ENCODE peak calls at places on chromosomes 6 and 20, in four cellular contexts. One of them, this sample, is unnamed.

GRCh38 chr6:80502871-80503270 is 396.4 kb downstream of the BCKDHB start:
- DNase-seq in K562: no peak
- DNase-seq in HepG2: no peak
- DNase-seq in GM12878: no peak
- DNase-seq in this sample: no peak

GRCh38 chr20:37365760-37366638 is 20.1 kb downstream of the SRC start:
- DNase-seq in GM12878: peak
- DNase-seq in HepG2: no peak
- DNase-seq in K562: no peak
- DNase-seq in this sample: no peak

GRCh38 chr20:57266251-57267157 is at the start of gene BMP7:
- DNase-seq in HepG2: no peak
- DNase-seq in GM12878: no peak
- DNase-seq in K562: no peak
- DNase-seq in this sample: peak

GRCh38 chr6:13089296-13089994 is 238.9 kb downstream of the TBC1D7 start:
- DNase-seq in K562: no peak
- DNase-seq in HepG2: no peak
- DNase-seq in GM12878: no peak
- DNase-seq in this sample: no peak

GRCh38 chr20:9203081-9203447 is 134.2 kb downstream of the PLCB4 start:
- DNase-seq in K562: no peak
- DNase-seq in GM12878: no peak
- DNase-seq in HepG2: no peak
- DNase-seq in this sample: no peak

GRCh38 chr6:112310439-112311154 is 36.5 kb upstream of the RFPL4B start:
- DNase-seq in K562: no peak
- DNase-seq in HepG2: no peak
- DNase-seq in GM12878: no peak
- DNase-seq in this sample: no peak

GRCh38 chr20:40489886-40490285 is 199.2 kb downstream of the MAFB start:
- DNase-seq in HepG2: no peak
- DNase-seq in GM12878: no peak
- DNase-seq in K562: no peak
- DNase-seq in this sample: no peak

GRCh38 chr6:155417454-155417853 is 38.2 kb downstream of the NOX3 start:
- DNase-seq in HepG2: no peak
- DNase-seq in GM12878: no peak
- DNase-seq in K562: no peak
- DNase-seq in this sample: no peak

GRCh38 chr6:5645903-5646302 is 360.8 kb downstream of the NRN1 start:
- DNase-seq in GM12878: no peak
- DNase-seq in HepG2: no peak
- DNase-seq in K562: peak
- DNase-seq in this sample: no peak

GRCh38 chr6:109308018-109308492 is 74.2 kb downstream of the CD164 start:
- DNase-seq in HepG2: peak
- DNase-seq in GM12878: no peak
- DNase-seq in K562: peak
- DNase-seq in this sample: no peak

GRCh38 chr6:24744911-24745310 is 26.0 kb upstream of the C6orf62 start:
- DNase-seq in K562: no peak
- DNase-seq in HepG2: no peak
- DNase-seq in GM12878: no peak
- DNase-seq in this sample: no peak

GRCh38 chr6:150029276-150029675 is 3.9 kb upstream of the RAET1L start:
- DNase-seq in HepG2: no peak
- DNase-seq in GM12878: no peak
- DNase-seq in K562: no peak
- DNase-seq in this sample: no peak

GRCh38 chr20:20329564-20329963 is 38.3 kb upstream of the INSM1 start:
- DNase-seq in K562: no peak
- DNase-seq in HepG2: no peak
- DNase-seq in GM12878: no peak
- DNase-seq in this sample: no peak

GRCh38 chr20:5024103-5024502 is 22.8 kb upstream of the SLC23A2 start:
- DNase-seq in GM12878: no peak
- DNase-seq in K562: no peak
- DNase-seq in HepG2: no peak
- DNase-seq in this sample: no peak

GRCh38 chr20:24764825-24765224 is 184.2 kb upstream of the CST7 start:
- DNase-seq in HepG2: no peak
- DNase-seq in GM12878: no peak
- DNase-seq in K562: no peak
- DNase-seq in this sample: no peak

GRCh38 chr6:66662196-66662595 is 955.2 kb upstream of the EYS start:
- DNase-seq in HepG2: peak
- DNase-seq in GM12878: no peak
- DNase-seq in K562: no peak
- DNase-seq in this sample: no peak

GRCh38 chr20:7291946-7292345 is 524.5 kb downstream of the BMP2 start:
- DNase-seq in GM12878: no peak
- DNase-seq in K562: no peak
- DNase-seq in HepG2: no peak
- DNase-seq in this sample: no peak

GRCh38 chr20:48718914-48719578 is 108.8 kb downstream of the PREX1 start:
- DNase-seq in K562: no peak
- DNase-seq in HepG2: no peak
- DNase-seq in GM12878: no peak
- DNase-seq in this sample: no peak

GRCh38 chr6:66183982-66184555 is 477.0 kb upstream of the EYS start:
- DNase-seq in HepG2: no peak
- DNase-seq in GM12878: no peak
- DNase-seq in K562: no peak
- DNase-seq in this sample: no peak

DNA sequence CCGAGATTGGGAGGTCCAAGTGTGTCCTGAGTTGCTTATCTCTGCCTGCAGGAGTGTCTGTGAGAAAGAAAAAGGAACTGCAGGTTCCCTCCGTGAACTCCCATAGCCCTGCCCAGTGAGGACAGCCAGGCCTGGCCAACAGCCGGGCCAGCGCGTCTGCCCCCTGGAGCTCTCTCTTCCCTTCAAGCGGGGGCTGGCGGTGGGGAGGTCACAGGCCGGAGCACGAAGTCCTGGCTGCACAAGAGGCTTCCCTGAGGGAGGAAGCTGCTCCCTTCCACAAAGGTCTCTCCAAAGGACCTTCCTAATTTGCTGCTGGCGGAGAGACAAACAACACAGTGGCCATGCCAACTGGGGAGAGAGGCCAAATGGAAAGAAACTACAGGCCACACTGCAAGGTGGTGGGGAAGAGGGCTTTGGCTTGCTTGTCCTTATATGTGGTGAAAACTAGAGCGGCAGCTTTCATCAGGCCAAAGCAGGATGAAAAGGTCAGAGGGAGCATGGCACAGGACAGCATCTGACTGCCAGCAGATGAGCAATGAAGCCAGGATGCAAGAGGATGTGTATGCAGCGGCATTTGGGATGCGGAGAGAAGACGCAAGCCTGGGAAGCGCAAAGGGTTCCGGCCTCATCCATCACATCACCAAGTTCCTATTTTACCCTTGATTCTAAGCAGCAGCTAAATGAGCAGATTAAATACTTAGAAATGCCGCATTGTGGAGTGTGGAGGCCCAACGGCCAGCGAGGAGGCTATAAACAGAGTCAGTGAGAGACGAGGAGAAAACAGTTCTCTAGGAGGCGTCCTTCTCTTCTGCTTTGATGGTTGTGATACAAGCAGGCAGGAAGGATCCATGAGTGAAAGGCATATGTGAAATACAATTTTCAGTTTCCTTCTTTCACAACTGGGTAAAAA is 260.1 kb downstream of the ERMARD start:
- DNase-seq in HepG2: no peak
- DNase-seq in K562: no peak
- DNase-seq in GM12878: no peak
- DNase-seq in this sample: no peak
- TF ChIP-seq ATF2 in HepG2: no peak
- TF ChIP-seq ATF2 in K562: no peak
- TF ChIP-seq ATF2 in GM12878: no peak
- TF ChIP-seq ATF2 in this sample: no peak

GRCh38 chr20:42688576-42688975 is 501.1 kb downstream of the PTPRT start:
- DNase-seq in K562: no peak
- DNase-seq in GM12878: no peak
- DNase-seq in HepG2: no peak
- DNase-seq in this sample: peak

GRCh38 chr20:42686057-42686456 is 503.6 kb downstream of the PTPRT start:
- DNase-seq in GM12878: no peak
- DNase-seq in HepG2: no peak
- DNase-seq in K562: no peak
- DNase-seq in this sample: no peak
- TF ChIP-seq TCF7 in GM12878: no peak
- TF ChIP-seq TCF7 in HepG2: no peak
- TF ChIP-seq TCF7 in K562: no peak
- TF ChIP-seq TCF7 in this sample: no peak

DNA sequence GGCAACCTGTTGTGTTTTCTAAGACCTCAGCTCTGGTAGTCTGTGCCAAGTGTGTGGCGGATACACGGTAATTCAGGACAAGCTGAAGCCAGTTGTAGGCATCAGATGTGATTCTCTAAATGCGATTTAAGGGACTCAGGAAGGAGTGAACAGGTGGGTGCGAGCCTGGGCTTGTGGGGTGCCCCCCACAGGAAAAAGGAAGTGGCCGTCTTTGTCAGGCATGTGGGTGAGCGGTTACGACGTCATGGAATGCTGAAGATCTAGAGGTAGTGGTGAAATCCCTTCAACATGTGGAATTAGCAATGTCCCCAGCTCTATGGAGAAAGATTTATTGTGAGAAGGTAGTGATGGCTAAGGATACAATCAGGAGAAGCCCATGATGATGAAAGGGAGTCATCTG is 95.1 kb upstream of the EXOC2 start:
- DNase-seq in HepG2: no peak
- DNase-seq in K562: no peak
- DNase-seq in GM12878: no peak
- DNase-seq in this sample: no peak
- TF ChIP-seq ATF2 in HepG2: no peak
- TF ChIP-seq ATF2 in K562: no peak
- TF ChIP-seq ATF2 in GM12878: no peak
- TF ChIP-seq ATF2 in this sample: no peak

GRCh38 chr6:141484726-141485125 is 648.0 kb upstream of the GJE1 start:
- DNase-seq in K562: no peak
- DNase-seq in HepG2: peak
- DNase-seq in GM12878: peak
- DNase-seq in this sample: no peak

GRCh38 chr6:141483561-141484061 is 649.1 kb upstream of the GJE1 start:
- DNase-seq in GM12878: peak
- DNase-seq in HepG2: no peak
- DNase-seq in K562: no peak
- DNase-seq in this sample: no peak

GRCh38 chr6:141488466-141488865 is 644.3 kb upstream of the GJE1 start:
- DNase-seq in HepG2: no peak
- DNase-seq in K562: no peak
- DNase-seq in GM12878: no peak
- DNase-seq in this sample: no peak

GRCh38 chr6:141486942-141487341 is 645.8 kb upstream of the GJE1 start:
- DNase-seq in GM12878: no peak
- DNase-seq in K562: no peak
- DNase-seq in HepG2: no peak
- DNase-seq in this sample: no peak

GRCh38 chr6:141482773-141483172 is 650.0 kb upstream of the GJE1 start:
- DNase-seq in K562: no peak
- DNase-seq in GM12878: no peak
- DNase-seq in HepG2: no peak
- DNase-seq in this sample: no peak
- TF ChIP-seq TCF7 in K562: no peak
- TF ChIP-seq TCF7 in GM12878: no peak
- TF ChIP-seq TCF7 in HepG2: no peak
- TF ChIP-seq TCF7 in this sample: no peak

This sample was measured in WTC11.